ENCODE peak calls at places on chromosomes 6 and 20, in four cellular contexts. B is HepG2, I is GM12878, F is K562. G is an unnamed sample.

GRCh38 chr20:9417665-9418064 is 96.7 kb upstream of the LAMP5 start:
- DNase-seq in I (no peak), F (no peak), B (no peak), G (no peak)

GRCh38 chr6:111866857-111867256 is 6.4 kb downstream of the FYN start:
- DNase-seq in F (no peak), B (no peak), I (no peak), G (no peak)

GRCh38 chr6:43436577-43437282 is 9.4 kb downstream of the ABCC10 start:
- DNase-seq in B (peak), I (no peak), F (peak), G (no peak)

GRCh38 chr6:2841264-2842138 is at the start of gene SERPINB1:
- DNase-seq in I (no peak), B (peak), F (peak), G (peak)

GRCh38 chr6:11188161-11188915 is 44.1 kb downstream of the NEDD9 start:
- DNase-seq in F (no peak), I (no peak), B (peak), G (no peak)

GRCh38 chr6:170480045-170480714 is 72.9 kb downstream of the PSMB1 start:
- DNase-seq in I (no peak), F (no peak), B (no peak), G (peak)

GRCh38 chr6:37882724-37883413 is 63.3 kb downstream of the ZFAND3 start:
- DNase-seq in F (no peak), I (no peak), B (peak), G (no peak)

GRCh38 chr6:73236147-73236750 is 11.0 kb upstream of the KHDC1L start:
- DNase-seq in B (no peak), I (no peak), F (no peak), G (no peak)

GRCh38 chr6:158499601-158500000 is 60.3 kb upstream of the TMEM181 start:
- DNase-seq in F (no peak), I (no peak), B (no peak), G (no peak)

GRCh38 chr6:17218749-17219093 is 62.4 kb upstream of the RBM24 start:
- DNase-seq in F (no peak), I (no peak), B (no peak), G (no peak)

GRCh38 chr6:15539722-15540270 is 123.0 kb downstream of the DTNBP1 start:
- DNase-seq in I (no peak), F (no peak), B (no peak), G (no peak)

GRCh38 chr6:144434308-144434990 is 149.3 kb downstream of the UTRN start:
- DNase-seq in F (no peak), B (no peak), I (no peak), G (no peak)

DNA sequence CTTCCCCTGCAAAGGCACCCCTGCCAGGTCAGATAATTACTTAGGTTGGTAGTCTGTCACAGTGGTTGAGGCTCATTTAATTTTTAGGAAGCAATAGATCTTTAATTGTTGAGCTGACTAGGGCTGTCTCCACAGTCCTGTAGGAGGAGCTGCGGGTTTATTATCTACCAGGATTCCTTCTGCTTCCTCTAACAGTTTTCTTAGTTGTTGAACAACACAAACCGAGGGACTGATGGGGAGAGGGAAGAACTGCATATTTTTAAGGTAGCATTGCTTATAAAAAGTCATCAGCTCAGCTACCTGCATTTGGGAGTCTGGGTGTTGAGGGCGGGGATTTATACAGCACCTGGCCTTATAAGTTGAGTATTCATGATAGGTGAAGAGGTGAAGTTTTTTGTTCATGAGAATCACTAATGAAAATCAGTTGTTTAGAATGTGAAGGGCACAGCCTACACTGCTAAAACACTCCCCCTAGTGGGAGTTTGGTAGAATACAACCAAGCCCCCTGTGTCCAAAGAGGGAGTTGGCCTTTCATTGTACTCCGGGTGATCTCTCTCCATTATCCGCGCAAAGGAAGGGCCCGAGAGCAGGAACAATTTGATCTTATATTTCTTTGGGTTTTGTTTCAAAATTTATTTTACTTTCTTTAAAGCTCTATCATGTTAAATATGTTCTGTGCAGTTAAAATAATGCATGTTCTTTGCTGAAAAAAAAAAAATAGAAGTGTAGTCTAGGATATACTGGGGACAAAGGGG is 69.6 kb downstream of the SSR1 start:
- DNase-seq in F (peak), I (no peak), B (peak), G (peak)
- TF ChIP-seq CBX5 in F (no peak), I (no peak), B (no peak), G (no peak)

DNA sequence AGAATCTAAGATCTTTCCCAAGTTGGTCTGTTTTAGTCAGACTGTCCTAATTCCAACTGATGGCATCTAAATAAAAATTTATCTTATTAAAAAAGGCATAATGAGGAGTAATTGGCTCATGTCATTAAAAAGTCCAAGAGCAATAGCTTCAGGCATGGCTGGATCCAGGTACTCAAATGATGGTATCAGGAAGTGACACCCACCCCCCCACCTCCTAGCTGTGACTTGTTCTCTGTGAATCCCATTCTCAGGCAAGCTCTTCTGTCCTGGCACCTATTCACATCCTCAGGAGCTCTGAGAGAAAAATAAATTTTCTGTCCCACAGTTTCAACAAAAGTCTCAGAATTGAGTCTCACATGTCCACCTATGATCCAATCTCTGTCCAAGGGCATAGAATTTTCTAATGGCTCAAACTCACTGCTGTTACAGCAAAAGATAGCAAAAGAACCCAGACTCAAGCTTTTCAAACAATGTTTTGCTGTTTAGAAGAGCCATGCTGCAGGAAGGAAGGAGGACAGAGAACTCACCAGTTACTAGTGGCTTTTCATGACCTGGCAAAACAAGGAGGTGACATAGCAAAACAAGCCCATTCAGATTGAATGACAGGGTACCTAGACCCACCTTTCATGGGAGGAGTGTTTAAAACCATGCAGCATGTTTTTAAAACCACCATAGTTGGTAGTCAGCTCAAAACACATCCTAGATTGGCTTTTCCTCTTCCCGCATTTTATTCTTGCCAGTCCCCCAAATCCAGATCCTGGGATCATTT is 496.1 kb downstream of the PREX1 start:
- DNase-seq in F (no peak), B (no peak), I (no peak), G (no peak)
- TF ChIP-seq HDAC6 in F (no peak), B (no peak), I (no peak), G (no peak)

GRCh38 chr6:115896538-115897129 is 164.1 kb downstream of the FRK start:
- DNase-seq in F (peak), I (no peak), B (peak), G (no peak)
- TF ChIP-seq CBX5 in F (no peak), I (no peak), B (no peak), G (no peak)

GRCh38 chr6:34391023-34391485 is 1.4 kb downstream of the NUDT3 start:
- DNase-seq in B (peak), F (peak), I (no peak), G (no peak)
- TF ChIP-seq HDAC6 in B (no peak), F (no peak), I (no peak), G (no peak)